ENCODE peak calls at places on chromosomes 7 and 10, in ten cellular contexts. One of them, this sample, is unnamed.

GRCh38 chr7:51025668-51026067 is 243.0 kb upstream of the GRB10 start:
- DNase-seq in NCI-H1092: no peak
- DNase-seq in hepatocyte: no peak
- DNase-seq in left cardiac atrium: no peak
- DNase-seq in colonic mucosa: no peak
- DNase-seq in H9: no peak
- DNase-seq in brain microvascular endothelial cell: no peak
- DNase-seq in EL: no peak
- DNase-seq in NCI-H2081: no peak
- DNase-seq in A172: no peak
- DNase-seq in this sample: no peak

GRCh38 chr10:48231178-48231577 is 43.3 kb downstream of the FRMPD2 start:
- DNase-seq in NCI-H1092: no peak
- DNase-seq in hepatocyte: no peak
- DNase-seq in left cardiac atrium: no peak
- DNase-seq in colonic mucosa: no peak
- DNase-seq in H9: peak
- DNase-seq in brain microvascular endothelial cell: no peak
- DNase-seq in EL: no peak
- DNase-seq in NCI-H2081: no peak
- DNase-seq in A172: no peak
- DNase-seq in this sample: no peak

GRCh38 chr7:142556745-142557144 is 192.5 kb upstream of the PRSS1 start:
- DNase-seq in NCI-H1092: no peak
- DNase-seq in hepatocyte: peak
- DNase-seq in left cardiac atrium: peak
- DNase-seq in colonic mucosa: no peak
- DNase-seq in H9: peak
- DNase-seq in brain microvascular endothelial cell: peak
- DNase-seq in EL: peak
- DNase-seq in NCI-H2081: no peak
- DNase-seq in A172: peak
- DNase-seq in this sample: no peak

GRCh38 chr7:131674131-131674530 is 117.7 kb upstream of the PODXL start:
- DNase-seq in NCI-H1092: no peak
- DNase-seq in hepatocyte: no peak
- DNase-seq in left cardiac atrium: no peak
- DNase-seq in colonic mucosa: no peak
- DNase-seq in H9: no peak
- DNase-seq in brain microvascular endothelial cell: no peak
- DNase-seq in EL: no peak
- DNase-seq in NCI-H2081: no peak
- DNase-seq in A172: no peak
- DNase-seq in this sample: no peak

GRCh38 chr7:55260171-55260570 is 105.0 kb upstream of the LANCL2 start:
- DNase-seq in NCI-H1092: no peak
- DNase-seq in hepatocyte: no peak
- DNase-seq in left cardiac atrium: no peak
- DNase-seq in colonic mucosa: no peak
- DNase-seq in H9: peak
- DNase-seq in brain microvascular endothelial cell: no peak
- DNase-seq in EL: no peak
- DNase-seq in NCI-H2081: no peak
- DNase-seq in A172: no peak
- DNase-seq in this sample: no peak

GRCh38 chr7:26293569-26294308 is 2.1 kb downstream of the SNX10 start:
- DNase-seq in NCI-H1092: no peak
- DNase-seq in hepatocyte: no peak
- DNase-seq in left cardiac atrium: no peak
- DNase-seq in colonic mucosa: no peak
- DNase-seq in H9: no peak
- DNase-seq in brain microvascular endothelial cell: no peak
- DNase-seq in EL: no peak
- DNase-seq in NCI-H2081: no peak
- DNase-seq in A172: peak
- DNase-seq in this sample: no peak

GRCh38 chr7:17651926-17652385 is 288.3 kb downstream of the SNX13 start:
- DNase-seq in NCI-H1092: no peak
- DNase-seq in hepatocyte: peak
- DNase-seq in left cardiac atrium: no peak
- DNase-seq in colonic mucosa: no peak
- DNase-seq in H9: no peak
- DNase-seq in brain microvascular endothelial cell: peak
- DNase-seq in EL: peak
- DNase-seq in NCI-H2081: no peak
- DNase-seq in A172: peak
- DNase-seq in this sample: no peak

GRCh38 chr7:91916068-91916440 is 24.6 kb upstream of the AKAP9 start:
- DNase-seq in NCI-H1092: no peak
- DNase-seq in hepatocyte: no peak
- DNase-seq in left cardiac atrium: no peak
- DNase-seq in colonic mucosa: no peak
- DNase-seq in H9: no peak
- DNase-seq in brain microvascular endothelial cell: no peak
- DNase-seq in EL: no peak
- DNase-seq in NCI-H2081: no peak
- DNase-seq in A172: no peak
- DNase-seq in this sample: no peak

GRCh38 chr10:14129770-14130169 is 201.0 kb downstream of the FRMD4A start:
- DNase-seq in NCI-H1092: no peak
- DNase-seq in hepatocyte: no peak
- DNase-seq in left cardiac atrium: no peak
- DNase-seq in colonic mucosa: no peak
- DNase-seq in H9: no peak
- DNase-seq in brain microvascular endothelial cell: no peak
- DNase-seq in EL: no peak
- DNase-seq in NCI-H2081: no peak
- DNase-seq in A172: no peak
- DNase-seq in this sample: no peak

GRCh38 chr10:73931767-73932624 is 21.1 kb downstream of the PLAU start:
- DNase-seq in NCI-H1092: no peak
- DNase-seq in hepatocyte: peak
- DNase-seq in left cardiac atrium: no peak
- DNase-seq in colonic mucosa: peak
- DNase-seq in H9: peak
- DNase-seq in brain microvascular endothelial cell: no peak
- DNase-seq in EL: no peak
- DNase-seq in NCI-H2081: no peak
- DNase-seq in A172: peak
- DNase-seq in this sample: no peak

GRCh38 chr7:156752371-156753297 is 112.1 kb downstream of the RNF32 start:
- DNase-seq in NCI-H1092: no peak
- DNase-seq in hepatocyte: no peak
- DNase-seq in left cardiac atrium: no peak
- DNase-seq in colonic mucosa: no peak
- DNase-seq in H9: no peak
- DNase-seq in brain microvascular endothelial cell: peak
- DNase-seq in EL: no peak
- DNase-seq in NCI-H2081: no peak
- DNase-seq in A172: no peak
- DNase-seq in this sample: no peak

GRCh38 chr10:132186488-132187413 is at the start of gene DPYSL4:
- DNase-seq in NCI-H1092: no peak
- DNase-seq in hepatocyte: peak
- DNase-seq in left cardiac atrium: no peak
- DNase-seq in colonic mucosa: no peak
- DNase-seq in H9: no peak
- DNase-seq in brain microvascular endothelial cell: no peak
- DNase-seq in EL: no peak
- DNase-seq in NCI-H2081: no peak
- DNase-seq in A172: no peak
- DNase-seq in this sample: no peak

This sample was measured in left colon.